ENCODE peak calls at places on chromosomes 2 and 18, in five cellular contexts. J is choroid plexus epithelial cell, Y is neuronal stem cell, V is iris pigment epithelial cell, O is renal cortical epithelial cell. T is an unnamed sample.

GRCh38 chr18:21702602-21703001 is 2.0 kb downstream of the ABHD3 start:
- DNase-seq in V (no peak), O (no peak), J (no peak), Y (no peak), T (no peak)

GRCh38 chr2:2729246-2729645 is 398.2 kb upstream of the MYT1L start:
- DNase-seq in Y (no peak), O (no peak), V (no peak), J (no peak), T (no peak)

GRCh38 chr18:7370375-7370774 is 139.5 kb downstream of the LRRC30 start:
- DNase-seq in V (peak; percentile 9), Y (no peak), O (no peak), J (no peak), T (no peak)

GRCh38 chr2:233455006-233455405 is 100.7 kb downstream of the DGKD start:
- DNase-seq in Y (no peak), J (no peak), O (no peak), V (no peak), T (no peak)

GRCh38 chr2:172350844-172351480 is 76.4 kb upstream of the ITGA6 start:
- DNase-seq in O (no peak), Y (no peak), J (no peak), V (no peak), T (no peak)

GRCh38 chr18:62811674-62812073 is 96.3 kb downstream of the PHLPP1 start:
- DNase-seq in V (no peak), J (no peak), O (no peak), Y (no peak), T (no peak)

GRCh38 chr2:240555541-240556250 is 2.1 kb downstream of the ANKMY1 start:
- DNase-seq in O (no peak), Y (no peak), V (no peak), J (no peak), T (no peak)

GRCh38 chr2:66790651-66791181 is 355.8 kb downstream of the MEIS1 start:
- DNase-seq in V (peak; percentile 86), O (no peak), J (peak; percentile 63), Y (no peak), T (no peak)

GRCh38 chr2:105792561-105792960 is 47.8 kb downstream of the NCK2 start:
- DNase-seq in V (no peak), J (no peak), O (no peak), Y (no peak), T (no peak)

GRCh38 chr2:30786923-30787685 is 20.1 kb downstream of the CAPN13 start:
- DNase-seq in Y (no peak), V (no peak), J (no peak), O (no peak), T (no peak)

T was measured in RPMI8226.